ENCODE peak calls at places on chromosomes 4 and X, in nine cellular contexts. One of them, this sample, is unnamed.

GRCh38 chrX:144327515-144327914 is 443.6 kb downstream of the UBE2NL start:
- DNase-seq in heart right ventricle: no peak
- DNase-seq in CD4-positive, CD25-positive, alpha-beta regulatory T cell: no peak
- DNase-seq in K562: no peak
- DNase-seq in Panc1: no peak
- DNase-seq in psoas muscle: no peak
- DNase-seq in tibial nerve: no peak
- DNase-seq in GM23248: peak
- DNase-seq in gastrocnemius medialis: no peak
- DNase-seq in this sample: no peak

GRCh38 chrX:135688137-135688536 is 25.3 kb upstream of the CT45A1 start:
- DNase-seq in Panc1: no peak
- DNase-seq in heart right ventricle: no peak
- DNase-seq in CD4-positive, CD25-positive, alpha-beta regulatory T cell: no peak
- DNase-seq in K562: no peak
- DNase-seq in psoas muscle: no peak
- DNase-seq in tibial nerve: no peak
- DNase-seq in GM23248: peak
- DNase-seq in gastrocnemius medialis: no peak
- DNase-seq in this sample: no peak

GRCh38 chrX:144379156-144379555 is 495.3 kb downstream of the UBE2NL start:
- DNase-seq in gastrocnemius medialis: no peak
- DNase-seq in psoas muscle: no peak
- DNase-seq in heart right ventricle: no peak
- DNase-seq in GM23248: no peak
- DNase-seq in CD4-positive, CD25-positive, alpha-beta regulatory T cell: no peak
- DNase-seq in K562: no peak
- DNase-seq in tibial nerve: no peak
- DNase-seq in Panc1: no peak
- DNase-seq in this sample: no peak

GRCh38 chr4:146134761-146135160 is 40.8 kb upstream of the LSM6 start:
- DNase-seq in gastrocnemius medialis: no peak
- DNase-seq in heart right ventricle: no peak
- DNase-seq in psoas muscle: no peak
- DNase-seq in GM23248: no peak
- DNase-seq in Panc1: no peak
- DNase-seq in CD4-positive, CD25-positive, alpha-beta regulatory T cell: no peak
- DNase-seq in tibial nerve: no peak
- DNase-seq in K562: no peak
- DNase-seq in this sample: no peak

GRCh38 chrX:65528705-65529340 is 5.8 kb downstream of the LAS1L start:
- DNase-seq in K562: peak
- DNase-seq in GM23248: peak
- DNase-seq in CD4-positive, CD25-positive, alpha-beta regulatory T cell: peak
- DNase-seq in tibial nerve: no peak
- DNase-seq in Panc1: peak
- DNase-seq in heart right ventricle: peak
- DNase-seq in psoas muscle: peak
- DNase-seq in gastrocnemius medialis: peak
- DNase-seq in this sample: no peak

GRCh38 chrX:132622130-132622529 is 133.3 kb upstream of the MBNL3 start:
- DNase-seq in gastrocnemius medialis: no peak
- DNase-seq in Panc1: no peak
- DNase-seq in psoas muscle: no peak
- DNase-seq in GM23248: peak
- DNase-seq in tibial nerve: no peak
- DNase-seq in heart right ventricle: no peak
- DNase-seq in CD4-positive, CD25-positive, alpha-beta regulatory T cell: no peak
- DNase-seq in K562: peak
- DNase-seq in this sample: no peak

GRCh38 chr4:169099775-169100180 is 89.7 kb upstream of the CBR4 start:
- DNase-seq in GM23248: peak
- DNase-seq in heart right ventricle: no peak
- DNase-seq in CD4-positive, CD25-positive, alpha-beta regulatory T cell: no peak
- DNase-seq in K562: no peak
- DNase-seq in gastrocnemius medialis: no peak
- DNase-seq in tibial nerve: no peak
- DNase-seq in Panc1: no peak
- DNase-seq in psoas muscle: no peak
- DNase-seq in this sample: no peak

GRCh38 chrX:102765794-102766193 is 45.3 kb downstream of the GPRASP3 start:
- DNase-seq in psoas muscle: no peak
- DNase-seq in Panc1: no peak
- DNase-seq in CD4-positive, CD25-positive, alpha-beta regulatory T cell: no peak
- DNase-seq in GM23248: peak
- DNase-seq in gastrocnemius medialis: no peak
- DNase-seq in heart right ventricle: no peak
- DNase-seq in K562: no peak
- DNase-seq in tibial nerve: no peak
- DNase-seq in this sample: no peak

GRCh38 chrX:45154462-45154861 is 46.2 kb downstream of the DIPK2B start:
- DNase-seq in gastrocnemius medialis: no peak
- DNase-seq in heart right ventricle: no peak
- DNase-seq in CD4-positive, CD25-positive, alpha-beta regulatory T cell: no peak
- DNase-seq in GM23248: no peak
- DNase-seq in tibial nerve: no peak
- DNase-seq in K562: no peak
- DNase-seq in Panc1: no peak
- DNase-seq in psoas muscle: no peak
- DNase-seq in this sample: no peak
- H3K27ac ChIP-seq in gastrocnemius medialis: no peak
- H3K27ac ChIP-seq in heart right ventricle: no peak
- H3K27ac ChIP-seq in CD4-positive, CD25-positive, alpha-beta regulatory T cell: no peak
- H3K27ac ChIP-seq in GM23248: no peak
- H3K27ac ChIP-seq in tibial nerve: no peak
- H3K27ac ChIP-seq in K562: no peak
- H3K27ac ChIP-seq in Panc1: no peak
- H3K27ac ChIP-seq in psoas muscle: no peak
- H3K27ac ChIP-seq in this sample: no peak

DNA sequence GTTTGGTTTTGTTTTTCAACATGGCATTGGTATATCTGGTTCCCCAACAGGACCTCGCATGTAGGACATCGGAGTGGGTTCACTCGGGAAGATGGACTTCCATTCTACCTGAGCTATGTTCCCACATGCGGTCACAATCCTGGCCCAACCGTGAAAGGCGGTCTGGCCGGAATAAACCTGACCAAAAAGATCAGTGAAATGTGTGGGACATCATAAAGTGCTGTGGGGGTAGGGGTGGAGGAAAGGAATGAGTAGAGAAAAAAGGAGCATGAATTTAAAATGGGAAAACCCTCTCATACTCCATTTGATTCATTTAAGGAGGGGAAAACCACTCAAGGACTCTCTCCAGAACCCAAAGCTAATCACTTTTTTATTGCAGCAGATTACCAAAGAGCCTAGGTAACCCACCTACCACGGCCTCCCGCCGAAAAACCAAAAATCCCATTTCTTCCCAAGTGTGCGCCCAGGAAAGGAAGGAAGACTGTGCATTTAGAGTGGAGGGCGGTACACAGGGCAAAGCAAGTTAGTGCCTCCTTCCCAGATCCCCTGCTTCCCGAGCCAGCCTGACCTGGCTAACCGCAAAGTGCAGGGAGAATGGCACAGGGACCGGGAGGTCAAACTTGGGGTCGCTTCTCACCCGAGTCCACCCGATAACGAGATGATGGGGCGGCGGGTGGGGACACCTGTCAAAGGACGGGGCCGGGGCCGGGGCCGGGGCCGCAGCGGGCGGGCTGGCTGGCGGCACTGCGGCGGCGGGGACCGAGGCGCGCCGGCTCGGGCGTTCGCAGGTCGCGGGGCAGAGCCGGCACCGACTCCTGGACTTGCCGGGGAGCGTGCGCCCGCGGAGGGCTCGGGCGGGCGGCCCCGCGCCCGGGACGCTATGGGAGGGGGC is 689 bp downstream of the TMEM150C start:
- DNase-seq in CD4-positive, CD25-positive, alpha-beta regulatory T cell: no peak
- DNase-seq in gastrocnemius medialis: no peak
- DNase-seq in K562: no peak
- DNase-seq in GM23248: peak
- DNase-seq in psoas muscle: no peak
- DNase-seq in Panc1: no peak
- DNase-seq in tibial nerve: no peak
- DNase-seq in heart right ventricle: peak
- DNase-seq in this sample: no peak
- H3K4me3 ChIP-seq in CD4-positive, CD25-positive, alpha-beta regulatory T cell: no peak
- H3K4me3 ChIP-seq in gastrocnemius medialis: peak
- H3K4me3 ChIP-seq in K562: no peak
- H3K4me3 ChIP-seq in GM23248: peak
- H3K4me3 ChIP-seq in psoas muscle: peak
- H3K4me3 ChIP-seq in Panc1: peak
- H3K4me3 ChIP-seq in tibial nerve: peak
- H3K4me3 ChIP-seq in heart right ventricle: peak
- H3K4me3 ChIP-seq in this sample: peak

DNA sequence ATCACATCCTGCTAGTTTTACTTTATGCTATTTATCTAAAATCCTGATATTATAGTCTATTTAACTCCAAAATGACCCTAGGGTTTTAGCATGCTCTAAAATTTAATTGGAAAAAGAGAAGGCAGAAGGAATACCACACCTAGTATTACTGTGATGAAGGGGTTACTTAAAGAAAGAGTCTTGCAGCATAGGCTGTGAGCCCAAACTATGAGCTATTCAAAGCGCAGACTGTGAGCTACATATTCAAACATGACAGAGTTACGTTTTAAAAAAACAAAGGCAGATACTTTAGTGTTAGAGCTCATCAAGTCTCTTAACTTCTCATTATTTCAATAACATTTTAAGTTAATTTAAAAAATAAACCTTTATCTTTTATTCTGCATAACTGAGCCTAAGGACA is 247.7 kb upstream of the ETNPPL start:
- DNase-seq in psoas muscle: no peak
- DNase-seq in gastrocnemius medialis: no peak
- DNase-seq in CD4-positive, CD25-positive, alpha-beta regulatory T cell: no peak
- DNase-seq in tibial nerve: no peak
- DNase-seq in GM23248: no peak
- DNase-seq in K562: no peak
- DNase-seq in Panc1: no peak
- DNase-seq in heart right ventricle: no peak
- DNase-seq in this sample: no peak
- H3K27ac ChIP-seq in psoas muscle: peak
- H3K27ac ChIP-seq in gastrocnemius medialis: no peak
- H3K27ac ChIP-seq in CD4-positive, CD25-positive, alpha-beta regulatory T cell: no peak
- H3K27ac ChIP-seq in tibial nerve: no peak
- H3K27ac ChIP-seq in GM23248: no peak
- H3K27ac ChIP-seq in K562: no peak
- H3K27ac ChIP-seq in Panc1: no peak
- H3K27ac ChIP-seq in heart right ventricle: no peak
- H3K27ac ChIP-seq in this sample: no peak

GRCh38 chr4:111210576-111210975 is 587.7 kb upstream of the PITX2 start:
- DNase-seq in CD4-positive, CD25-positive, alpha-beta regulatory T cell: no peak
- DNase-seq in psoas muscle: no peak
- DNase-seq in gastrocnemius medialis: no peak
- DNase-seq in heart right ventricle: no peak
- DNase-seq in GM23248: no peak
- DNase-seq in tibial nerve: no peak
- DNase-seq in Panc1: no peak
- DNase-seq in K562: no peak
- DNase-seq in this sample: no peak

GRCh38 chr4:111208970-111209369 is 586.1 kb upstream of the PITX2 start:
- DNase-seq in CD4-positive, CD25-positive, alpha-beta regulatory T cell: no peak
- DNase-seq in gastrocnemius medialis: no peak
- DNase-seq in Panc1: no peak
- DNase-seq in K562: no peak
- DNase-seq in psoas muscle: no peak
- DNase-seq in tibial nerve: no peak
- DNase-seq in GM23248: no peak
- DNase-seq in heart right ventricle: no peak
- DNase-seq in this sample: no peak

GRCh38 chr4:111209706-111210105 is 586.8 kb upstream of the PITX2 start:
- DNase-seq in heart right ventricle: no peak
- DNase-seq in psoas muscle: no peak
- DNase-seq in gastrocnemius medialis: no peak
- DNase-seq in Panc1: no peak
- DNase-seq in GM23248: no peak
- DNase-seq in K562: no peak
- DNase-seq in tibial nerve: no peak
- DNase-seq in CD4-positive, CD25-positive, alpha-beta regulatory T cell: no peak
- DNase-seq in this sample: no peak

DNA sequence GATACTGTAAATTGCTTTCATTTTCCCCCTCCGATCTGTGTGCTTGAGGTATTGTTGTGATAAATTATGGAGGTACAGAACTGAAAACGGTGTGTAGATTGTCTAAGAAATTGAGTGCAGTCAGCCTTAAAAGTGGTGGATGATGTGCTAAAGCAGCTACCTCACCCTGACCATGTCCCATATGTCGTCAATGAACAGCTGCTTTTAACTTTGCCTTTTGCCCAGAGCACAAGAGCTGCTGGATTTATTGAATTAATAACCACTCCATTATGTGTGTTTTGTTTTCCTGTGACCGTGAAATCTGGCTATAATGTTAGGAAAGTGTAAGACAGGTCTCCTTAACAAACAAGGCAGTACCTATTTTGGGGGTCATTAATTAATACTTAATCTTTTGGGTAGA is 581.9 kb upstream of the PITX2 start:
- DNase-seq in psoas muscle: no peak
- DNase-seq in heart right ventricle: no peak
- DNase-seq in K562: no peak
- DNase-seq in GM23248: no peak
- DNase-seq in gastrocnemius medialis: no peak
- DNase-seq in tibial nerve: no peak
- DNase-seq in Panc1: no peak
- DNase-seq in CD4-positive, CD25-positive, alpha-beta regulatory T cell: no peak
- DNase-seq in this sample: no peak
- H3K4me3 ChIP-seq in psoas muscle: no peak
- H3K4me3 ChIP-seq in heart right ventricle: no peak
- H3K4me3 ChIP-seq in K562: no peak
- H3K4me3 ChIP-seq in GM23248: no peak
- H3K4me3 ChIP-seq in gastrocnemius medialis: no peak
- H3K4me3 ChIP-seq in tibial nerve: no peak
- H3K4me3 ChIP-seq in Panc1: no peak
- H3K4me3 ChIP-seq in CD4-positive, CD25-positive, alpha-beta regulatory T cell: no peak
- H3K4me3 ChIP-seq in this sample: no peak

GRCh38 chr4:87075876-87076275 is 141.1 kb downstream of the AFF1 start:
- DNase-seq in Panc1: no peak
- DNase-seq in psoas muscle: no peak
- DNase-seq in K562: no peak
- DNase-seq in gastrocnemius medialis: no peak
- DNase-seq in CD4-positive, CD25-positive, alpha-beta regulatory T cell: no peak
- DNase-seq in tibial nerve: no peak
- DNase-seq in GM23248: no peak
- DNase-seq in heart right ventricle: no peak
- DNase-seq in this sample: no peak

GRCh38 chr4:87076690-87077358 is 142.0 kb downstream of the AFF1 start:
- DNase-seq in psoas muscle: no peak
- DNase-seq in gastrocnemius medialis: no peak
- DNase-seq in GM23248: peak
- DNase-seq in K562: no peak
- DNase-seq in Panc1: no peak
- DNase-seq in CD4-positive, CD25-positive, alpha-beta regulatory T cell: no peak
- DNase-seq in tibial nerve: no peak
- DNase-seq in heart right ventricle: no peak
- DNase-seq in this sample: no peak

GRCh38 chr4:87073570-87074470 is 139.0 kb downstream of the AFF1 start:
- DNase-seq in CD4-positive, CD25-positive, alpha-beta regulatory T cell: peak
- DNase-seq in K562: no peak
- DNase-seq in gastrocnemius medialis: no peak
- DNase-seq in psoas muscle: no peak
- DNase-seq in heart right ventricle: peak
- DNase-seq in GM23248: no peak
- DNase-seq in tibial nerve: no peak
- DNase-seq in Panc1: no peak
- DNase-seq in this sample: peak

GRCh38 chr4:87071401-87071800 is 136.6 kb downstream of the AFF1 start:
- DNase-seq in psoas muscle: no peak
- DNase-seq in tibial nerve: no peak
- DNase-seq in GM23248: no peak
- DNase-seq in K562: no peak
- DNase-seq in gastrocnemius medialis: no peak
- DNase-seq in CD4-positive, CD25-positive, alpha-beta regulatory T cell: no peak
- DNase-seq in heart right ventricle: no peak
- DNase-seq in Panc1: no peak
- DNase-seq in this sample: no peak

GRCh38 chr4:87073187-87073569 is 138.4 kb downstream of the AFF1 start:
- DNase-seq in psoas muscle: no peak
- DNase-seq in K562: no peak
- DNase-seq in Panc1: no peak
- DNase-seq in heart right ventricle: no peak
- DNase-seq in GM23248: no peak
- DNase-seq in CD4-positive, CD25-positive, alpha-beta regulatory T cell: no peak
- DNase-seq in tibial nerve: no peak
- DNase-seq in gastrocnemius medialis: no peak
- DNase-seq in this sample: no peak
- H3K27ac ChIP-seq in psoas muscle: peak
- H3K27ac ChIP-seq in K562: no peak
- H3K27ac ChIP-seq in Panc1: no peak
- H3K27ac ChIP-seq in heart right ventricle: peak
- H3K27ac ChIP-seq in GM23248: no peak
- H3K27ac ChIP-seq in CD4-positive, CD25-positive, alpha-beta regulatory T cell: peak
- H3K27ac ChIP-seq in tibial nerve: peak
- H3K27ac ChIP-seq in gastrocnemius medialis: peak
- H3K27ac ChIP-seq in this sample: peak